ENCODE peak calls at places on chromosomes 5 and 9, in seven cellular contexts. One of them, this sample, is unnamed.

GRCh38 chr5:30401479-30402058 is 791.9 kb upstream of the CDH6 start:
- DNase-seq in C1 segment of cervical spinal cord: no peak
- DNase-seq in AG08396: peak; percentile 3
- DNase-seq in stimulated activated CD8-positive, alpha-beta memory T cell treated with anti-CD3 and anti-CD28 coated beads, Interleukin-15, amount 100 ng/mL, for 1 hour: no peak
- DNase-seq in lung microvascular endothelial cell: no peak
- DNase-seq in body of pancreas: peak; percentile 57
- DNase-seq in NCI-H446: no peak
- DNase-seq in this sample: peak; percentile 3

GRCh38 chr5:143605403-143606005 is 202.0 kb upstream of the NR3C1 start:
- DNase-seq in body of pancreas: no peak
- DNase-seq in stimulated activated CD8-positive, alpha-beta memory T cell treated with anti-CD3 and anti-CD28 coated beads, Interleukin-15, amount 100 ng/mL, for 1 hour: no peak
- DNase-seq in lung microvascular endothelial cell: no peak
- DNase-seq in NCI-H446: no peak
- DNase-seq in C1 segment of cervical spinal cord: no peak
- DNase-seq in AG08396: no peak
- DNase-seq in this sample: peak; percentile 14

GRCh38 chr9:135919318-135919717 is 12.0 kb upstream of the CAMSAP1 start:
- DNase-seq in body of pancreas: no peak
- DNase-seq in C1 segment of cervical spinal cord: no peak
- DNase-seq in stimulated activated CD8-positive, alpha-beta memory T cell treated with anti-CD3 and anti-CD28 coated beads, Interleukin-15, amount 100 ng/mL, for 1 hour: no peak
- DNase-seq in AG08396: no peak
- DNase-seq in lung microvascular endothelial cell: no peak
- DNase-seq in NCI-H446: no peak
- DNase-seq in this sample: no peak

GRCh38 chr5:1729641-1730486 is 69.8 kb downstream of the MRPL36 start:
- DNase-seq in AG08396: no peak
- DNase-seq in body of pancreas: no peak
- DNase-seq in C1 segment of cervical spinal cord: no peak
- DNase-seq in stimulated activated CD8-positive, alpha-beta memory T cell treated with anti-CD3 and anti-CD28 coated beads, Interleukin-15, amount 100 ng/mL, for 1 hour: no peak
- DNase-seq in lung microvascular endothelial cell: no peak
- DNase-seq in NCI-H446: no peak
- DNase-seq in this sample: no peak

GRCh38 chr5:12080761-12081160 is 176.5 kb upstream of the CTNND2 start:
- DNase-seq in body of pancreas: no peak
- DNase-seq in NCI-H446: no peak
- DNase-seq in AG08396: no peak
- DNase-seq in C1 segment of cervical spinal cord: no peak
- DNase-seq in stimulated activated CD8-positive, alpha-beta memory T cell treated with anti-CD3 and anti-CD28 coated beads, Interleukin-15, amount 100 ng/mL, for 1 hour: no peak
- DNase-seq in lung microvascular endothelial cell: no peak
- DNase-seq in this sample: no peak

GRCh38 chr5:32280656-32281081 is 32.1 kb downstream of the MTMR12 start:
- DNase-seq in stimulated activated CD8-positive, alpha-beta memory T cell treated with anti-CD3 and anti-CD28 coated beads, Interleukin-15, amount 100 ng/mL, for 1 hour: no peak
- DNase-seq in AG08396: no peak
- DNase-seq in NCI-H446: no peak
- DNase-seq in C1 segment of cervical spinal cord: no peak
- DNase-seq in lung microvascular endothelial cell: no peak
- DNase-seq in body of pancreas: no peak
- DNase-seq in this sample: no peak

GRCh38 chr5:8908055-8908683 is 637.7 kb downstream of the SEMA5A start:
- DNase-seq in body of pancreas: peak; percentile 41
- DNase-seq in NCI-H446: peak; percentile 1
- DNase-seq in C1 segment of cervical spinal cord: no peak
- DNase-seq in lung microvascular endothelial cell: peak; percentile 26
- DNase-seq in AG08396: peak; percentile 16
- DNase-seq in stimulated activated CD8-positive, alpha-beta memory T cell treated with anti-CD3 and anti-CD28 coated beads, Interleukin-15, amount 100 ng/mL, for 1 hour: no peak
- DNase-seq in this sample: peak; percentile 10

GRCh38 chr5:54835642-54836041 is 149.8 kb downstream of the ESM1 start:
- DNase-seq in NCI-H446: no peak
- DNase-seq in body of pancreas: no peak
- DNase-seq in C1 segment of cervical spinal cord: no peak
- DNase-seq in AG08396: peak; percentile 19
- DNase-seq in stimulated activated CD8-positive, alpha-beta memory T cell treated with anti-CD3 and anti-CD28 coated beads, Interleukin-15, amount 100 ng/mL, for 1 hour: no peak
- DNase-seq in lung microvascular endothelial cell: no peak
- DNase-seq in this sample: no peak

GRCh38 chr5:149438711-149439132 is 59.6 kb upstream of the IL17B start:
- DNase-seq in stimulated activated CD8-positive, alpha-beta memory T cell treated with anti-CD3 and anti-CD28 coated beads, Interleukin-15, amount 100 ng/mL, for 1 hour: no peak
- DNase-seq in body of pancreas: no peak
- DNase-seq in C1 segment of cervical spinal cord: no peak
- DNase-seq in lung microvascular endothelial cell: no peak
- DNase-seq in AG08396: no peak
- DNase-seq in NCI-H446: no peak
- DNase-seq in this sample: no peak

GRCh38 chr5:104611419-104611818 is 1048.8 kb upstream of the NUDT12 start:
- DNase-seq in body of pancreas: no peak
- DNase-seq in stimulated activated CD8-positive, alpha-beta memory T cell treated with anti-CD3 and anti-CD28 coated beads, Interleukin-15, amount 100 ng/mL, for 1 hour: no peak
- DNase-seq in NCI-H446: peak; percentile 65
- DNase-seq in lung microvascular endothelial cell: no peak
- DNase-seq in C1 segment of cervical spinal cord: no peak
- DNase-seq in AG08396: no peak
- DNase-seq in this sample: no peak

GRCh38 chr5:66807743-66808142 is 211.6 kb downstream of the MAST4 start:
- DNase-seq in AG08396: peak; percentile 48
- DNase-seq in C1 segment of cervical spinal cord: no peak
- DNase-seq in NCI-H446: no peak
- DNase-seq in lung microvascular endothelial cell: peak; percentile 70
- DNase-seq in body of pancreas: no peak
- DNase-seq in stimulated activated CD8-positive, alpha-beta memory T cell treated with anti-CD3 and anti-CD28 coated beads, Interleukin-15, amount 100 ng/mL, for 1 hour: no peak
- DNase-seq in this sample: peak; percentile 17

GRCh38 chr5:68189613-68190012 is 25.9 kb upstream of the PIK3R1 start:
- DNase-seq in stimulated activated CD8-positive, alpha-beta memory T cell treated with anti-CD3 and anti-CD28 coated beads, Interleukin-15, amount 100 ng/mL, for 1 hour: no peak
- DNase-seq in C1 segment of cervical spinal cord: no peak
- DNase-seq in body of pancreas: no peak
- DNase-seq in NCI-H446: no peak
- DNase-seq in lung microvascular endothelial cell: no peak
- DNase-seq in AG08396: no peak
- DNase-seq in this sample: no peak

GRCh38 chr5:108636135-108636888 is 111.4 kb upstream of the FER start:
- DNase-seq in stimulated activated CD8-positive, alpha-beta memory T cell treated with anti-CD3 and anti-CD28 coated beads, Interleukin-15, amount 100 ng/mL, for 1 hour: no peak
- DNase-seq in lung microvascular endothelial cell: no peak
- DNase-seq in AG08396: no peak
- DNase-seq in NCI-H446: no peak
- DNase-seq in C1 segment of cervical spinal cord: no peak
- DNase-seq in body of pancreas: no peak
- DNase-seq in this sample: no peak